ENCODE peak calls at places on chromosomes 2 and 18, in four cellular contexts. P is dermis blood vessel endothelial cell, W is H7, H is pancreas. G is an unnamed sample.

GRCh38 chr2:80001704-80002103 is 302.8 kb downstream of the LRRTM1 start:
- DNase-seq in H (no peak), W (no peak), P (no peak), G (peak)

GRCh38 chr2:32918774-32919173 is 28.0 kb upstream of the LTBP1 start:
- DNase-seq in W (no peak), H (no peak), P (no peak), G (no peak)

GRCh38 chr2:48510329-48510728 is 19.6 kb upstream of the STON1 start:
- DNase-seq in W (no peak), P (peak), H (no peak), G (peak)

GRCh38 chr2:3626817-3627499 is 31.0 kb upstream of the ALLC start:
- DNase-seq in P (no peak), W (peak), H (peak), G (no peak)

GRCh38 chr18:12516049-12516677 is 108.4 kb downstream of the PRELID3A start:
- DNase-seq in P (peak), W (no peak), H (no peak), G (no peak)

GRCh38 chr2:134142903-134143302 is 111.0 kb upstream of the MGAT5 start:
- DNase-seq in P (peak), H (no peak), W (no peak), G (peak)

GRCh38 chr2:24521162-24521857 is 30.3 kb downstream of the NCOA1 start:
- DNase-seq in P (no peak), W (no peak), H (no peak), G (no peak)

GRCh38 chr2:130828461-130828860 is 8.3 kb upstream of the ARHGEF4 start:
- DNase-seq in H (peak), P (no peak), W (no peak), G (no peak)

GRCh38 chr18:31931163-31931885 is 11.6 kb downstream of the TRAPPC8 start:
- DNase-seq in W (no peak), H (no peak), P (peak), G (no peak)

GRCh38 chr2:20641123-20641985 is 9.5 kb downstream of the HS1BP3 start:
- DNase-seq in H (no peak), W (no peak), P (peak), G (no peak)

GRCh38 chr2:139033300-139033699 is 253.1 kb upstream of the NXPH2 start:
- DNase-seq in W (no peak), P (no peak), H (no peak), G (no peak)

GRCh38 chr2:101693991-101694588 is 3.4 kb upstream of the MAP4K4 start:
- DNase-seq in P (no peak), W (no peak), H (no peak), G (no peak)

GRCh38 chr2:181848356-181848876 is 43.1 kb upstream of the ITPRID2 start:
- DNase-seq in P (no peak), H (no peak), W (no peak), G (no peak)

GRCh38 chr2:158013791-158014190 is 87.9 kb upstream of the UPP2 start:
- DNase-seq in P (no peak), H (no peak), W (no peak), G (no peak)

GRCh38 chr2:26801342-26801741 is 15.5 kb downstream of the CENPA start:
- DNase-seq in P (no peak), H (no peak), W (no peak), G (no peak)

GRCh38 chr2:102401868-102402267 is 21.1 kb upstream of the IL18RAP start:
- DNase-seq in P (no peak), H (no peak), W (no peak), G (no peak)

GRCh38 chr2:5183031-5183430 is 509.2 kb upstream of the SOX11 start:
- DNase-seq in H (no peak), W (no peak), P (no peak), G (no peak)

GRCh38 chr2:25312958-25313710 is 28.6 kb downstream of the DNMT3A start:
- DNase-seq in P (no peak), H (no peak), W (no peak), G (no peak)

GRCh38 chr2:64796926-64797325 is 143.2 kb upstream of the SERTAD2 start:
- DNase-seq in P (peak), W (no peak), H (no peak), G (no peak)

GRCh38 chr2:20381457-20381856 is 30.8 kb upstream of the PUM2 start:
- DNase-seq in P (peak), W (no peak), H (no peak), G (no peak)

GRCh38 chr2:70703900-70704549 is 64.0 kb downstream of the ADD2 start:
- DNase-seq in H (no peak), P (no peak), W (no peak), G (peak)

GRCh38 chr2:95185973-95186372 is 20.4 kb downstream of the ZNF2 start:
- DNase-seq in P (no peak), H (no peak), W (no peak), G (no peak)

GRCh38 chr2:180411631-180412030 is 404.5 kb upstream of the CWC22 start:
- DNase-seq in P (peak), H (no peak), W (no peak), G (no peak)

GRCh38 chr2:102359527-102359926 is 3.9 kb downstream of the IL18R1 start:
- DNase-seq in H (no peak), W (no peak), P (no peak), G (no peak)

GRCh38 chr18:59141294-59142068 is 1.8 kb downstream of the SEC11C start:
- DNase-seq in H (no peak), W (no peak), P (no peak), G (no peak)

GRCh38 chr18:23943104-23943503 is 71.5 kb upstream of the TTC39C start:
- DNase-seq in W (no peak), H (no peak), P (no peak), G (no peak)

GRCh38 chr2:1140389-1141003 is 189.8 kb downstream of the SNTG2 start:
- DNase-seq in P (peak), H (peak), W (peak), G (peak)

GRCh38 chr2:85243101-85244072 is 84.4 kb downstream of the TGOLN2 start:
- DNase-seq in P (peak), W (peak), H (peak), G (no peak)